ENCODE peak calls at places on chromosome 21, in eight cellular contexts. One of them, this sample, is unnamed.

GRCh38 chr21:15514073-15514946 is 215.5 kb upstream of the USP25 start:
- DNase-seq in PC-3: no peak
- DNase-seq in cardiac muscle cell: no peak
- DNase-seq in testis: no peak
- DNase-seq in IMR-90: no peak
- DNase-seq in esophagus squamous epithelium: no peak
- DNase-seq in NB4: no peak
- DNase-seq in fibroblast of lung: no peak
- DNase-seq in this sample: no peak

GRCh38 chr21:34858559-34858958 is 189.8 kb downstream of the CLIC6 start:
- DNase-seq in PC-3: no peak
- DNase-seq in cardiac muscle cell: no peak
- DNase-seq in testis: peak
- DNase-seq in IMR-90: no peak
- DNase-seq in esophagus squamous epithelium: no peak
- DNase-seq in NB4: no peak
- DNase-seq in fibroblast of lung: no peak
- DNase-seq in this sample: no peak

GRCh38 chr21:35113064-35113463 is 64.0 kb upstream of the RUNX1 start:
- DNase-seq in PC-3: peak
- DNase-seq in cardiac muscle cell: no peak
- DNase-seq in testis: no peak
- DNase-seq in IMR-90: peak
- DNase-seq in esophagus squamous epithelium: no peak
- DNase-seq in NB4: peak
- DNase-seq in fibroblast of lung: peak
- DNase-seq in this sample: no peak

GRCh38 chr21:25080161-25080560 is 527.1 kb downstream of the MRPL39 start:
- DNase-seq in PC-3: no peak
- DNase-seq in cardiac muscle cell: no peak
- DNase-seq in testis: no peak
- DNase-seq in IMR-90: no peak
- DNase-seq in esophagus squamous epithelium: no peak
- DNase-seq in NB4: no peak
- DNase-seq in fibroblast of lung: peak
- DNase-seq in this sample: no peak

GRCh38 chr21:31337086-31337485 is 7.0 kb downstream of the TIAM1 start:
- DNase-seq in PC-3: no peak
- DNase-seq in cardiac muscle cell: no peak
- DNase-seq in testis: no peak
- DNase-seq in IMR-90: no peak
- DNase-seq in esophagus squamous epithelium: no peak
- DNase-seq in NB4: no peak
- DNase-seq in fibroblast of lung: no peak
- DNase-seq in this sample: no peak

GRCh38 chr21:33751120-33751519 is 108.8 kb downstream of the ITSN1 start:
- DNase-seq in PC-3: no peak
- DNase-seq in cardiac muscle cell: peak
- DNase-seq in testis: no peak
- DNase-seq in IMR-90: peak
- DNase-seq in esophagus squamous epithelium: no peak
- DNase-seq in NB4: no peak
- DNase-seq in fibroblast of lung: peak
- DNase-seq in this sample: no peak

GRCh38 chr21:43467785-43468184 is 40.9 kb upstream of the SIK1 start:
- DNase-seq in PC-3: peak
- DNase-seq in cardiac muscle cell: no peak
- DNase-seq in testis: no peak
- DNase-seq in IMR-90: no peak
- DNase-seq in esophagus squamous epithelium: no peak
- DNase-seq in NB4: no peak
- DNase-seq in fibroblast of lung: no peak
- DNase-seq in this sample: no peak

GRCh38 chr21:38236232-38236631 is 20.6 kb upstream of the KCNJ15 start:
- DNase-seq in PC-3: peak
- DNase-seq in cardiac muscle cell: no peak
- DNase-seq in testis: no peak
- DNase-seq in IMR-90: no peak
- DNase-seq in esophagus squamous epithelium: no peak
- DNase-seq in NB4: no peak
- DNase-seq in fibroblast of lung: no peak
- DNase-seq in this sample: no peak

GRCh38 chr21:17818158-17819113 is 720 bp downstream of the C21orf91 start:
- DNase-seq in PC-3: peak
- DNase-seq in cardiac muscle cell: peak
- DNase-seq in testis: peak
- DNase-seq in IMR-90: peak
- DNase-seq in esophagus squamous epithelium: no peak
- DNase-seq in NB4: peak
- DNase-seq in fibroblast of lung: peak
- DNase-seq in this sample: peak

GRCh38 chr21:25161571-25161970 is 445.7 kb downstream of the MRPL39 start:
- DNase-seq in PC-3: no peak
- DNase-seq in cardiac muscle cell: no peak
- DNase-seq in testis: no peak
- DNase-seq in IMR-90: no peak
- DNase-seq in esophagus squamous epithelium: no peak
- DNase-seq in NB4: no peak
- DNase-seq in fibroblast of lung: no peak
- DNase-seq in this sample: no peak

GRCh38 chr21:34630536-34631143 is 15.7 kb upstream of the RCAN1 start:
- DNase-seq in PC-3: peak
- DNase-seq in cardiac muscle cell: peak
- DNase-seq in testis: peak
- DNase-seq in IMR-90: peak
- DNase-seq in esophagus squamous epithelium: no peak
- DNase-seq in NB4: peak
- DNase-seq in fibroblast of lung: peak
- DNase-seq in this sample: peak

GRCh38 chr21:33684068-33684467 is 41.8 kb downstream of the ITSN1 start:
- DNase-seq in PC-3: no peak
- DNase-seq in cardiac muscle cell: no peak
- DNase-seq in testis: no peak
- DNase-seq in IMR-90: no peak
- DNase-seq in esophagus squamous epithelium: no peak
- DNase-seq in NB4: no peak
- DNase-seq in fibroblast of lung: no peak
- DNase-seq in this sample: no peak

GRCh38 chr21:38355992-38356781 is 99.4 kb downstream of the KCNJ15 start:
- DNase-seq in PC-3: peak
- DNase-seq in cardiac muscle cell: peak
- DNase-seq in testis: peak
- DNase-seq in IMR-90: peak
- DNase-seq in esophagus squamous epithelium: no peak
- DNase-seq in NB4: peak
- DNase-seq in fibroblast of lung: peak
- DNase-seq in this sample: peak

GRCh38 chr21:25881524-25882376 is 147.0 kb downstream of the GABPA start:
- DNase-seq in PC-3: peak
- DNase-seq in cardiac muscle cell: peak
- DNase-seq in testis: peak
- DNase-seq in IMR-90: peak
- DNase-seq in esophagus squamous epithelium: no peak
- DNase-seq in NB4: peak
- DNase-seq in fibroblast of lung: peak
- DNase-seq in this sample: peak

GRCh38 chr21:36693144-36694040 is 5.5 kb upstream of the SIM2 start:
- DNase-seq in PC-3: no peak
- DNase-seq in cardiac muscle cell: no peak
- DNase-seq in testis: no peak
- DNase-seq in IMR-90: no peak
- DNase-seq in esophagus squamous epithelium: no peak
- DNase-seq in NB4: no peak
- DNase-seq in fibroblast of lung: no peak
- DNase-seq in this sample: no peak

GRCh38 chr21:36692125-36692843 is 6.6 kb upstream of the SIM2 start:
- DNase-seq in PC-3: no peak
- DNase-seq in cardiac muscle cell: no peak
- DNase-seq in testis: no peak
- DNase-seq in IMR-90: no peak
- DNase-seq in esophagus squamous epithelium: no peak
- DNase-seq in NB4: no peak
- DNase-seq in fibroblast of lung: no peak
- DNase-seq in this sample: no peak

GRCh38 chr21:36692844-36693143 is 6.1 kb upstream of the SIM2 start:
- DNase-seq in PC-3: no peak
- DNase-seq in cardiac muscle cell: no peak
- DNase-seq in testis: no peak
- DNase-seq in IMR-90: no peak
- DNase-seq in esophagus squamous epithelium: no peak
- DNase-seq in NB4: no peak
- DNase-seq in fibroblast of lung: no peak
- DNase-seq in this sample: no peak

GRCh38 chr21:36690637-36691538 is 8.0 kb upstream of the SIM2 start:
- DNase-seq in PC-3: no peak
- DNase-seq in cardiac muscle cell: no peak
- DNase-seq in testis: no peak
- DNase-seq in IMR-90: peak
- DNase-seq in esophagus squamous epithelium: no peak
- DNase-seq in NB4: no peak
- DNase-seq in fibroblast of lung: no peak
- DNase-seq in this sample: no peak

GRCh38 chr21:36691539-36692124 is 7.3 kb upstream of the SIM2 start:
- DNase-seq in PC-3: no peak
- DNase-seq in cardiac muscle cell: no peak
- DNase-seq in testis: no peak
- DNase-seq in IMR-90: peak
- DNase-seq in esophagus squamous epithelium: no peak
- DNase-seq in NB4: no peak
- DNase-seq in fibroblast of lung: no peak
- DNase-seq in this sample: no peak
- H3K4me3 ChIP-seq in PC-3: no peak
- H3K4me3 ChIP-seq in cardiac muscle cell: no peak
- H3K4me3 ChIP-seq in testis: no peak
- H3K4me3 ChIP-seq in IMR-90: no peak
- H3K4me3 ChIP-seq in esophagus squamous epithelium: peak
- H3K4me3 ChIP-seq in NB4: no peak
- H3K4me3 ChIP-seq in fibroblast of lung: no peak
- H3K4me3 ChIP-seq in this sample: no peak

GRCh38 chr21:30268608-30269197 is 14.0 kb downstream of the KRTAP24-1 start:
- DNase-seq in PC-3: peak
- DNase-seq in cardiac muscle cell: peak
- DNase-seq in testis: no peak
- DNase-seq in IMR-90: no peak
- DNase-seq in esophagus squamous epithelium: no peak
- DNase-seq in NB4: peak
- DNase-seq in fibroblast of lung: no peak
- DNase-seq in this sample: no peak

GRCh38 chr21:30269803-30270530 is 12.8 kb downstream of the KRTAP24-1 start:
- DNase-seq in PC-3: no peak
- DNase-seq in cardiac muscle cell: no peak
- DNase-seq in testis: no peak
- DNase-seq in IMR-90: no peak
- DNase-seq in esophagus squamous epithelium: no peak
- DNase-seq in NB4: no peak
- DNase-seq in fibroblast of lung: no peak
- DNase-seq in this sample: no peak
- H3K4me3 ChIP-seq in PC-3: no peak
- H3K4me3 ChIP-seq in cardiac muscle cell: no peak
- H3K4me3 ChIP-seq in testis: no peak
- H3K4me3 ChIP-seq in IMR-90: no peak
- H3K4me3 ChIP-seq in esophagus squamous epithelium: no peak
- H3K4me3 ChIP-seq in NB4: no peak
- H3K4me3 ChIP-seq in fibroblast of lung: no peak
- H3K4me3 ChIP-seq in this sample: no peak

GRCh38 chr21:27837933-27838332 is 871.0 kb upstream of the ADAMTS5 start:
- DNase-seq in PC-3: no peak
- DNase-seq in cardiac muscle cell: no peak
- DNase-seq in testis: no peak
- DNase-seq in IMR-90: no peak
- DNase-seq in esophagus squamous epithelium: no peak
- DNase-seq in NB4: no peak
- DNase-seq in fibroblast of lung: no peak
- DNase-seq in this sample: no peak

GRCh38 chr21:27838585-27838984 is 871.7 kb upstream of the ADAMTS5 start:
- DNase-seq in PC-3: no peak
- DNase-seq in cardiac muscle cell: no peak
- DNase-seq in testis: no peak
- DNase-seq in IMR-90: no peak
- DNase-seq in esophagus squamous epithelium: no peak
- DNase-seq in NB4: no peak
- DNase-seq in fibroblast of lung: no peak
- DNase-seq in this sample: no peak

GRCh38 chr21:27831821-27832569 is 865.1 kb upstream of the ADAMTS5 start:
- DNase-seq in PC-3: no peak
- DNase-seq in cardiac muscle cell: peak
- DNase-seq in testis: no peak
- DNase-seq in IMR-90: peak
- DNase-seq in esophagus squamous epithelium: no peak
- DNase-seq in NB4: no peak
- DNase-seq in fibroblast of lung: peak
- DNase-seq in this sample: no peak

GRCh38 chr21:27831177-27831576 is 864.3 kb upstream of the ADAMTS5 start:
- DNase-seq in PC-3: no peak
- DNase-seq in cardiac muscle cell: no peak
- DNase-seq in testis: no peak
- DNase-seq in IMR-90: no peak
- DNase-seq in esophagus squamous epithelium: no peak
- DNase-seq in NB4: no peak
- DNase-seq in fibroblast of lung: no peak
- DNase-seq in this sample: no peak

DNA sequence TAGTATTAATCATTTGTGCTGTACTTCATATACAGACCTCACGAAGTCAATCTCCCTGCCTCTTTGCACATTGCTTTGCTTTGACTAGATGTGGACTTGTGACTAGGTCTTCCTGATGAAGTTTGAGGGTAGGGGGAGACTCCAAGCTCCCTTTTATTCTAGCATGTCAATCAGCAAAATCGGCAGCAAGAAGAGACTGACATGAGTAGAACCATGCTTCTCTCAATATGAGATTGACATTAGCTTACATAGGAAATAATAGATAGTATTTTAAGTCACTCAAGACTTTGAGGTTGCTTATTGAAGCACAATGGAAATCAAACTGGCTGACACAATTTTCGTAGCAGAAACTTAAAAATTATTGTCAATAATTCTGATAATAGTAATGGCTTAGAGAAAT is 866.4 kb upstream of the ADAMTS5 start:
- DNase-seq in PC-3: no peak
- DNase-seq in cardiac muscle cell: no peak
- DNase-seq in testis: no peak
- DNase-seq in IMR-90: no peak
- DNase-seq in esophagus squamous epithelium: no peak
- DNase-seq in NB4: no peak
- DNase-seq in fibroblast of lung: no peak
- DNase-seq in this sample: no peak
- H3K4me3 ChIP-seq in PC-3: no peak
- H3K4me3 ChIP-seq in cardiac muscle cell: no peak
- H3K4me3 ChIP-seq in testis: no peak
- H3K4me3 ChIP-seq in IMR-90: no peak
- H3K4me3 ChIP-seq in esophagus squamous epithelium: no peak
- H3K4me3 ChIP-seq in NB4: no peak
- H3K4me3 ChIP-seq in fibroblast of lung: no peak
- H3K4me3 ChIP-seq in this sample: no peak

DNA sequence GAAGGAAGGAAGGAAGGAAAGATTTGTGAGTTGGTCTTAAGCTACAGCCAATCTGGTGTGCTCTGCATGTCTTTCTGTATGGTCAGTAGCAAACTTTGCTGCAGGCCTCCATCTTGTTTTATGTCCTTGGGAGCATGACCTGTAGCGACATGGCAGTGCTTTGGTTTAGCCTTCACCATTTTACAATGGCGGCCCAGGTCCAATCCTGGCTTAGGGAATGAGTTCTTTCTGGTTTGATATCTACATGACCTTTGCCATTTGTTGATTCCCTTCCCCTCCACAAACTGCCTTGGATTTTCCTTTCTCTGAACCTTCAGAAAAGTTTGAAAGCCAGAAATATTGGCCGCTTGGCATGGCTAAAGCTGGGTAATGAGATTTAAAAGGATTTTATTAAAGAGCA is 30.5 kb upstream of the TSPEAR start:
- DNase-seq in PC-3: no peak
- DNase-seq in cardiac muscle cell: no peak
- DNase-seq in testis: no peak
- DNase-seq in IMR-90: no peak
- DNase-seq in esophagus squamous epithelium: no peak
- DNase-seq in NB4: no peak
- DNase-seq in fibroblast of lung: no peak
- DNase-seq in this sample: no peak
- H3K4me3 ChIP-seq in PC-3: no peak
- H3K4me3 ChIP-seq in cardiac muscle cell: no peak
- H3K4me3 ChIP-seq in testis: no peak
- H3K4me3 ChIP-seq in IMR-90: no peak
- H3K4me3 ChIP-seq in esophagus squamous epithelium: no peak
- H3K4me3 ChIP-seq in NB4: no peak
- H3K4me3 ChIP-seq in fibroblast of lung: no peak
- H3K4me3 ChIP-seq in this sample: no peak

This sample was measured in adrenal gland.